ENCODE peak calls at places on chromosomes 16 and 17, in seven cellular contexts. C is RWPE2, H is uterus, B is endodermal cell, Y is kidney, P is A549, W is stomach. S is an unnamed sample. For H3K4me1, the result is how much of the 10 kb centered on the place peaks cover.

GRCh38 chr17:80147035-80147939 is at the start of gene EIF4A3:
- DNase-seq in C (peak), H (peak), B (peak), Y (peak), P (peak), W (peak), S (peak)

GRCh38 chr17:78144146-78144719 is 2.0 kb upstream of the C17orf99 start:
- DNase-seq in C (peak), H (peak), B (peak), Y (peak), P (no peak), W (peak), S (no peak)

GRCh38 chr16:67814567-67814966 is 7.9 kb downstream of the TSNAXIP1 start:
- DNase-seq in C (no peak), H (no peak), B (no peak), Y (no peak), P (no peak), W (no peak), S (no peak)

GRCh38 chr17:20202141-20202574 is 193.0 kb downstream of the SPECC1 start:
- DNase-seq in C (no peak), H (no peak), B (peak), Y (no peak), P (no peak), W (no peak), S (no peak)

GRCh38 chr17:49123061-49123460 is 9.5 kb upstream of the B4GALNT2 start:
- DNase-seq in C (no peak), H (no peak), B (no peak), Y (no peak), P (no peak), W (no peak), S (no peak)

GRCh38 chr16:12976936-12977335 is 75.5 kb downstream of the SHISA9 start:
- DNase-seq in C (no peak), H (no peak), B (peak), Y (no peak), P (no peak), W (no peak), S (no peak)

GRCh38 chr17:9646556-9646905 is 1.2 kb downstream of the USP43 start:
- DNase-seq in C (no peak), H (no peak), B (peak), Y (no peak), P (no peak), W (no peak), S (no peak)

GRCh38 chr16:25163683-25164082 is 52.1 kb downstream of the LCMT1 start:
- DNase-seq in C (no peak), H (no peak), B (no peak), Y (no peak), P (no peak), W (no peak), S (no peak)

GRCh38 chr17:43994272-43995149 is 9.9 kb upstream of the NAGS start:
- DNase-seq in C (no peak), H (peak), B (peak), Y (peak), P (peak), W (peak), S (no peak)

GRCh38 chr17:17849863-17850373 is 13.1 kb upstream of the SREBF1 start:
- DNase-seq in C (no peak), H (peak), B (peak), Y (no peak), P (no peak), W (peak), S (no peak)

GRCh38 chr17:16449121-16449570 is 33.8 kb downstream of the TRPV2 start:
- DNase-seq in C (no peak), H (no peak), B (no peak), Y (no peak), P (no peak), W (no peak), S (no peak)

GRCh38 chr17:34398990-34399389 is 36.0 kb upstream of the CCL1 start:
- DNase-seq in C (no peak), H (no peak), B (no peak), Y (no peak), P (no peak), W (no peak), S (no peak)

GRCh38 chr17:5584383-5584951 is at the start of gene NLRP1:
- DNase-seq in C (peak), H (peak), B (peak), Y (peak), P (no peak), W (peak), S (peak)

GRCh38 chr17:42472709-42473521 is 14.2 kb downstream of the ATP6V0A1 start:
- DNase-seq in C (no peak), H (no peak), B (no peak), Y (no peak), P (no peak), W (no peak), S (no peak)

GRCh38 chr17:32256012-32256694 is 9.5 kb upstream of the RHBDL3 start:
- DNase-seq in C (no peak), H (no peak), B (no peak), Y (peak), P (no peak), W (no peak), S (no peak)

GRCh38 chr16:80912651-80913050 is 94.0 kb downstream of the CMC2 start:
- DNase-seq in C (no peak), H (no peak), B (no peak), Y (no peak), P (no peak), W (no peak), S (no peak)

GRCh38 chr16:56800355-56800754 is 64.7 kb upstream of the SLC12A3 start:
- DNase-seq in C (no peak), H (no peak), B (no peak), Y (no peak), P (no peak), W (no peak), S (no peak)

GRCh38 chr16:14205666-14206065 is 134.5 kb downstream of the MRTFB start:
- DNase-seq in C (no peak), H (no peak), B (no peak), Y (no peak), P (no peak), W (no peak), S (no peak)

GRCh38 chr17:59372138-59372751 is 40.8 kb downstream of the YPEL2 start:
- DNase-seq in C (no peak), H (peak), B (no peak), Y (no peak), P (no peak), W (peak), S (no peak)

GRCh38 chr17:6361733-6362132 is 73.2 kb downstream of the AIPL1 start:
- DNase-seq in C (no peak), H (no peak), B (peak), Y (no peak), P (peak), W (no peak), S (no peak)

GRCh38 chr17:29115906-29116651 is 64.1 kb downstream of the MYO18A start:
- DNase-seq in C (no peak), H (no peak), B (peak), Y (no peak), P (peak), W (no peak), S (no peak)

GRCh38 chr16:50302472-50303005 is 36.2 kb downstream of the ADCY7 start:
- DNase-seq in C (no peak), H (peak), B (no peak), Y (peak), P (no peak), W (no peak), S (no peak)

GRCh38 chr17:80969674-80970043 is 22.0 kb upstream of the CHMP6 start:
- DNase-seq in C (no peak), H (no peak), B (no peak), Y (peak), P (no peak), W (no peak), S (no peak)

GRCh38 chr17:47791025-47791424 is 30.6 kb downstream of the OSBPL7 start:
- DNase-seq in C (no peak), H (no peak), B (peak), Y (no peak), P (no peak), W (no peak), S (no peak)

GRCh38 chr17:21425736-21426135 is 49.6 kb downstream of the KCNJ12 start:
- DNase-seq in C (no peak), H (no peak), B (peak), Y (no peak), P (no peak), W (no peak), S (no peak)

GRCh38 chr16:53043986-53044571 is 8.6 kb downstream of the CHD9NB start:
- DNase-seq in C (no peak), H (no peak), B (peak), Y (peak), P (no peak), W (no peak), S (no peak)

GRCh38 chr16:67845291-67846062 is 1.3 kb upstream of the NUTF2 start:
- DNase-seq in C (no peak), H (no peak), B (no peak), Y (no peak), P (no peak), W (no peak), S (no peak)

GRCh38 chr16:3518983-3519343 is 18.2 kb downstream of the CLUAP1 start:
- DNase-seq in C (no peak), H (no peak), B (no peak), Y (no peak), P (no peak), W (no peak), S (no peak)

GRCh38 chr17:8019665-8020064 is 17.2 kb downstream of the GUCY2D start:
- DNase-seq in C (no peak), H (no peak), B (no peak), Y (peak), P (no peak), W (peak), S (no peak)

GRCh38 chr16:12120331-12120981 is 143.9 kb downstream of the SNX29 start:
- DNase-seq in C (no peak), H (no peak), B (no peak), Y (peak), P (no peak), W (no peak), S (no peak)

GRCh38 chr16:49639739-49640388 is 216.0 kb downstream of the ZNF423 start:
- DNase-seq in C (no peak), H (peak), B (peak), Y (peak), P (no peak), W (no peak), S (no peak)

GRCh38 chr16:22813946-22814325 is at the start of gene HS3ST2:
- DNase-seq in C (no peak), H (peak), B (peak), Y (peak), P (no peak), W (no peak), S (no peak)

GRCh38 chr16:17241264-17241835 is 229.4 kb downstream of the XYLT1 start:
- DNase-seq in C (no peak), H (peak), B (no peak), Y (no peak), P (no peak), W (no peak), S (no peak)

GRCh38 chr17:444879-445454 is 92.4 kb upstream of the RPH3AL start:
- DNase-seq in C (no peak), H (no peak), B (no peak), Y (no peak), P (no peak), W (no peak), S (no peak)

GRCh38 chr16:48300391-48300856 is 53.1 kb upstream of the ABCC11 start:
- DNase-seq in C (no peak), H (peak), B (no peak), Y (no peak), P (no peak), W (no peak), S (no peak)

GRCh38 chr17:58248955-58249269 is 10.5 kb downstream of the LPO start:
- DNase-seq in C (no peak), H (no peak), B (no peak), Y (no peak), P (no peak), W (no peak), S (no peak)

GRCh38 chr17:58247511-58248363 is 9.4 kb downstream of the LPO start:
- DNase-seq in C (no peak), H (no peak), B (peak), Y (no peak), P (no peak), W (no peak), S (no peak)

GRCh38 chr17:58252141-58252540 is 13.8 kb downstream of the LPO start:
- DNase-seq in C (no peak), H (no peak), B (peak), Y (no peak), P (no peak), W (no peak), S (no peak)

GRCh38 chr17:58250344-58251011 is 12.1 kb downstream of the LPO start:
- DNase-seq in C (no peak), H (no peak), B (peak), Y (no peak), P (no peak), W (no peak), S (no peak)

GRCh38 chr17:58249270-58250133 is 11.1 kb downstream of the LPO start:
- DNase-seq in C (no peak), H (peak), B (peak), Y (peak), P (peak), W (peak), S (no peak)
- H3K27ac ChIP-seq in C (no peak), H (no peak), B (no peak), Y (no peak), P (peak), W (no peak), S (no peak)

GRCh38 chr17:46194393-46195216 is 1.4 kb upstream of the KANSL1 start:
- DNase-seq in C (no peak), H (no peak), B (no peak), Y (no peak), P (peak), W (no peak), S (no peak)
- H3K4me1 ChIP-seq in C (under half), H (under half), B (under half), Y (under half), P (under half), W (half or more), S (under half)

DNA sequence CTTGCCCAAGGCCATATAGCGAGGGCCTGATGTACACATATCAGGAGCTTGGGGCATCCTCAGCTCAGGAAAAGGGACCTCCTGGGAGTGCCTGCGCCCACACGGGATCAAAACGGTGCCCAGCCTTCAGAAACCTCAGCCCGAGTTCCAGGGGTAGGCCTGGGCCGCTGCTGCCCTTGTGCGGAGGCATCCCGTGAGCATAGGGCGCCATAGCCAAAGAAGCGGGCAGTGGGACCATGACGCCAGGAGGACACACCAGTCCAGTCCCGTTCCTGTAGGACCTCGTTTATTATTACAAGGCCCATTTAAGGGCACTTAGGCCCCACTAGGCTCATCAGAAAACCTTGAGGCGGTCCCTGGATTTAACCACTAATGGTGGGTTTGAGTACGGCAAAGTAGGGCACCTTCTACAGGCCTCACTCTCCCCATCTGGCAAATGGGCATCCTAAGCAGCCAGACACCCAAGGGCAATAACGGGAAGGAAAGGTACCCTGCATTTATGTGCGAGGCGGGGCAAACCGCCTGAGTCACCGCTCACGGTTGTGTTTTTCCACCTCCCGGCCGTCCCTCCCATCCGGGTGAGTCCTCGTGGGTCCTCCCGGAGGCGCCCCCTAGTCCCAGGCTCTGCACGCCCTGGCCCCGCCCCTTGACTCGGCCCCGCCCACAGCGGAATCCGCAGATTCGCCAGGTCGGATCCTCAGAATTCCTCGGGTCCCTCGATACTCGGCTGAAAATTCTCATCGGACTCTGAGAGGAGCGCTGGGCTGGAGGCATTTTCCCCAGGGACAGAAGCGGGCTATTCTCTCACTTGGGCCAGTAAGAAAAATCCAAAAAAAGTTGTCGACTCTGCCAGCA is 726 bp upstream of the SETD1A start:
- DNase-seq in C (peak), H (peak), B (peak), Y (peak), P (peak), W (peak), S (no peak)
- TF ChIP-seq CTCF in C (peak), H (peak), B (peak), Y (no peak), P (peak), W (no peak), S (no peak)

DNA sequence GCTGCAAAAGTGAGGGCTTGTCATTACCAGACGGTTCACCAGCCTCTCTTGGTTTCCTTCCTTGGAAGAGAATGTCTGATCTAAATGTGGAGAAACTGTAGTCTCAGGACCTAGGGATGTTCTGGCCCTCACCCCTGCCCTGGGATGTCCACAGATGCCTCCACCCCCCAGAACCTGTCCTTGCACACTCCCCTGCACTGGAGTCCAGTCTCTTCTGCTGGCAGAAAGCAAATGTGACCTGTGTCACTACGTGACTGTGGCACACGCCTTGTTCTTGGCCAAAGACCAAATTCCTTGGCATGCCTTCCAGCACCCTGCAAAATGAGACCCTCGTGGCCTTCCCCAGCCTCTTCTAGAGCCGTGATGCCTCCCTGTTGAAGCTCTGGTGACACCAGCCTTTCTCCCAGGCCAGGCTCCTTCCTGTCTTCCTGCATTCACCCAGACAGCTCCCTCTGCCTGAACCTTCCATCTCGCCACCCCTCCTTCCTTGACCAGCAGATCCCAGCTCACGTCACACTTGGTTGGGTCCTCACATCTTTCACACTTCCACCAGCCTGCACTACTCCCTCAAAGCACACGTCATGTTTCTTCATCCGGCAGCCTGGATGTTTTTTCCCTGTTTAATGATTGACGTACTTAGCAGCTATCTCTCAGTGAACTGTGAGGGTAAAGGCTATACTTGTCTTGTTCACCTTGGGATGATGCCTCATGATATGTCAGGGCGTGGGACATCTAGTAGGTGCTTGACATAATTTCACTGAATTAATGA is 4.3 kb downstream of the ZNF768 start:
- DNase-seq in C (no peak), H (no peak), B (no peak), Y (peak), P (peak), W (no peak), S (no peak)
- H3K27ac ChIP-seq in C (no peak), H (no peak), B (no peak), Y (no peak), P (peak), W (no peak), S (no peak)

DNA sequence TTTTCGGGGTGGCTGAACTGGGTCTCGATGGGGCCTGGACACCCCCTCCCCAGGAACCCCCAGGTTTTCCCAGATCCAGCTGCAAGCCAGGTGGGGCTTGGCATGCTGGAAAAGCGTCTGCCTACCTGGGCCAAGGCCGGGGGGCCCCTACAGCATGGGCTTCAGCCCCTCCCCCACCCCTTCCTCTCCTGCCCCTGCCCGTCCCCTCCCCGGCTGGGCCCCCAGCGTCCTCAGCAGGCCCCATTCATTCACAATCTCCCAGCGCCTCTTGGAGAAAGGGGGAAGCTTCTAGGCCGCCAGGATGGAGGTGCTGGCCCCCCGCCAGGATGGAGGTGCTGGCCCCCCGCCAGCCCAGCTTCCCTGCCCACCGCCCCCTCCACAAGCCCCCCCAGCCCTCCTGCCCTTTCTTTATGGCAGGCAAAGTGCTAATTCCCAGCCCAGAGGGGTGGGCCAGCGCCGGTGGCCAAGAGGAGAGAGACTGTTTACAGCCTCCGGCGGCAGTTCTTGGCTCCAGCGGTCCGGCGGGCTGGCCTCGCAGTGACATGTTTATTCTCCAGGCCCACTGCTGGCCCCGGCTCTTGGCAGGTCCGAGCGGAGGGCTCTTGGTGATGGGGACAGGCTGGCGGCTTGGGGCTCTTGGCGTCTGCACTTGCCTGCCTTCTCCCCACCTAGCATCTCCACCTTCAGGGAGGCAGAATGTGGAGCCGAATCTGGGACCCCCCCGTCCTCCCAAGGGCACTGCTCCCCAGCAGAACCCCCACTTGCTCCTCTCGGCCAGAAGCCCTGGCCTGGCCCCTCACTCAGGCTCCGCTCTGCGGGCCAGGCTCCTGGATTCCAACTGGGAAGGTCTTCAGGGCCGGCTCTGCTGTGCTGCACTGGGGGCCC is 94.4 kb upstream of the CIBAR2 start:
- DNase-seq in C (no peak), H (peak), B (peak), Y (peak), P (no peak), W (peak), S (no peak)
- H3K4me1 ChIP-seq in C (under half), H (under half), B (under half), Y (under half), P (under half), W (half or more), S (half or more)

DNA sequence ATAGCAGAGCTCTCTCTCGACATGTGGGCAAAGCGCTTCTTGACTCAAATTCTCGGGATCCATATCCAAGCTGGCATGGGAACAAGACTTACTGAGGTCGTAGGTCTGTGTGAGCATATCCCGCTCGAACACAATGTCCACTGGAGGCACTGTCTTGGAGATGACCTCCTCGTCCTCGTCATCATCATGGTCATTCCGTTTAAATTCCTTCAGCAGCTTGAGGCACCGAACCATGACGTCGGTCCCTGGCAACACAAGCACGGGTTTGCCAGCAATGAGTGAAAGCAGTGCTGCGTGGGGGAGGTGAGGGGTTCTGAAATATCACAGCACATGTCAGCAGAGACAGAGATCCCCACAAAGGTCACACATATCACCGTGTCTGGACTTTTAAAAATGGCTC is 38.1 kb downstream of the GTF3C1 start:
- DNase-seq in C (no peak), H (no peak), B (no peak), Y (no peak), P (no peak), W (no peak), S (no peak)
- TF ChIP-seq CTCF in C (no peak), H (no peak), B (peak), Y (no peak), P (no peak), W (no peak), S (no peak)

S was measured in esophagus squamous epithelium.